ENCODE peak calls at places on chromosomes 12 and 14, in seven cellular contexts. E is HCT116, B is Karpas-422, P is neural progenitor cell, O is DND-41, D is astrocyte, A is PC-3. M is an unnamed sample. For H3K36me3, the result is how much of the 10 kb centered on the place peaks cover.

GRCh38 chr14:82342596-82342995 is 808.9 kb upstream of the SEL1L start:
- DNase-seq in E (no peak), B (no peak), P (no peak), O (no peak), D (no peak), A (no peak), M (no peak)

GRCh38 chr12:99302874-99303273 is 344.7 kb upstream of the GARIN6 start:
- DNase-seq in E (no peak), B (no peak), P (no peak), O (no peak), D (no peak), A (no peak), M (no peak)

GRCh38 chr12:27180862-27181261 is 63.2 kb upstream of the STK38L start:
- DNase-seq in E (no peak), B (no peak), P (no peak), O (no peak), D (peak), A (peak), M (peak)

GRCh38 chr12:104790296-104791125 is 167.6 kb downstream of the SLC41A2 start:
- DNase-seq in E (peak), B (peak), P (peak), O (peak), D (no peak), A (peak), M (peak)

GRCh38 chr12:121227294-121227693 is 17.4 kb downstream of the P2RX4 start:
- DNase-seq in E (no peak), B (peak), P (no peak), O (no peak), D (no peak), A (peak), M (no peak)

GRCh38 chr12:62250671-62251608 is 9.3 kb upstream of the USP15 start:
- DNase-seq in E (no peak), B (no peak), P (no peak), O (no peak), D (peak), A (no peak), M (peak)

GRCh38 chr12:99381992-99382391 is 265.6 kb upstream of the GARIN6 start:
- DNase-seq in E (no peak), B (peak), P (no peak), O (no peak), D (no peak), A (peak), M (peak)

GRCh38 chr14:100076630-100077029 is 11.4 kb downstream of the EVL start:
- DNase-seq in E (no peak), B (no peak), P (no peak), O (peak), D (peak), A (peak), M (peak)

GRCh38 chr14:67263499-67264149 is 22.4 kb downstream of the PALS1 start:
- DNase-seq in E (no peak), B (no peak), P (no peak), O (no peak), D (peak), A (no peak), M (peak)

GRCh38 chr12:123908884-123909807 is 63.5 kb downstream of the CCDC92 start:
- DNase-seq in E (no peak), B (no peak), P (no peak), O (no peak), D (no peak), A (no peak), M (no peak)

GRCh38 chr12:67625004-67625403 is 23.5 kb upstream of the DYRK2 start:
- DNase-seq in E (no peak), B (no peak), P (peak), O (no peak), D (no peak), A (no peak), M (no peak)

GRCh38 chr14:67556671-67557070 is 23.6 kb downstream of the PLEKHH1 start:
- DNase-seq in E (no peak), B (no peak), P (no peak), O (no peak), D (no peak), A (no peak), M (no peak)

GRCh38 chr12:49339464-49339861 is 2.5 kb upstream of the C1QL4 start:
- DNase-seq in E (no peak), B (no peak), P (peak), O (no peak), D (no peak), A (no peak), M (no peak)

GRCh38 chr12:51434305-51434704 is 9.7 kb downstream of the SLC4A8 start:
- DNase-seq in E (no peak), B (peak), P (no peak), O (no peak), D (peak), A (no peak), M (no peak)

GRCh38 chr12:13539051-13539450 is 342.5 kb downstream of the EMP1 start:
- DNase-seq in E (no peak), B (no peak), P (no peak), O (no peak), D (no peak), A (no peak), M (no peak)

GRCh38 chr12:49489720-49490119 is 49.1 kb upstream of the KCNH3 start:
- DNase-seq in E (peak), B (no peak), P (no peak), O (no peak), D (peak), A (peak), M (peak)

GRCh38 chr12:97435153-97435552 is 27.5 kb upstream of the RMST start:
- DNase-seq in E (no peak), B (no peak), P (no peak), O (no peak), D (no peak), A (no peak), M (no peak)

GRCh38 chr12:53211476-53212381 is 4.7 kb upstream of the ITGB7 start:
- DNase-seq in E (no peak), B (peak), P (peak), O (peak), D (no peak), A (no peak), M (no peak)

GRCh38 chr12:64404470-64405446 is 566 bp downstream of the XPOT start:
- DNase-seq in E (no peak), B (peak), P (no peak), O (peak), D (peak), A (peak), M (peak)

GRCh38 chr14:41047763-41048162 is 558.9 kb upstream of the LRFN5 start:
- DNase-seq in E (no peak), B (no peak), P (no peak), O (no peak), D (no peak), A (no peak), M (no peak)

GRCh38 chr14:34682787-34683321 is 31.5 kb downstream of the CFL2 start:
- DNase-seq in E (no peak), B (no peak), P (no peak), O (no peak), D (peak), A (no peak), M (no peak)

GRCh38 chr12:124703852-124704251 is 136.4 kb upstream of the NCOR2 start:
- DNase-seq in E (no peak), B (no peak), P (no peak), O (no peak), D (no peak), A (no peak), M (no peak)

GRCh38 chr12:54352891-54353874 is 11.1 kb downstream of the GPR84 start:
- DNase-seq in E (no peak), B (no peak), P (peak), O (no peak), D (peak), A (no peak), M (peak)

GRCh38 chr12:87828384-87828973 is 200.7 kb downstream of the C12orf50 start:
- DNase-seq in E (no peak), B (no peak), P (no peak), O (no peak), D (no peak), A (no peak), M (no peak)

GRCh38 chr12:102423447-102423846 is 56.9 kb downstream of the IGF1 start:
- DNase-seq in E (no peak), B (no peak), P (no peak), O (no peak), D (peak), A (no peak), M (peak)

GRCh38 chr14:89444044-89444443 is 27.0 kb upstream of the FOXN3 start:
- DNase-seq in E (no peak), B (no peak), P (no peak), O (no peak), D (no peak), A (no peak), M (no peak)

GRCh38 chr12:29844667-29845066 is 60.9 kb upstream of the TMTC1 start:
- DNase-seq in E (no peak), B (no peak), P (no peak), O (no peak), D (no peak), A (no peak), M (peak)

GRCh38 chr12:15532364-15532977 is 210.2 kb downstream of the PTPRO start:
- DNase-seq in E (peak), B (peak), P (peak), O (peak), D (peak), A (peak), M (peak)

GRCh38 chr12:93060666-93061413 is 131.7 kb upstream of the EEA1 start:
- DNase-seq in E (no peak), B (no peak), P (no peak), O (no peak), D (peak), A (no peak), M (peak)

GRCh38 chr14:63710497-63710896 is 17.4 kb downstream of the SGPP1 start:
- DNase-seq in E (no peak), B (peak), P (no peak), O (no peak), D (no peak), A (no peak), M (no peak)

GRCh38 chr12:88638956-88639355 is 58.7 kb upstream of the KITLG start:
- DNase-seq in E (no peak), B (no peak), P (no peak), O (no peak), D (no peak), A (no peak), M (peak)

GRCh38 chr14:46840971-46841729 is 189.6 kb upstream of the RPL10L start:
- DNase-seq in E (no peak), B (no peak), P (no peak), O (no peak), D (peak), A (no peak), M (no peak)

GRCh38 chr14:91484744-91485143 is 25.4 kb downstream of the PPP4R3A start:
- DNase-seq in E (no peak), B (no peak), P (no peak), O (no peak), D (peak), A (no peak), M (no peak)

GRCh38 chr12:4353785-4354208 is 25.7 kb downstream of the FGF23 start:
- DNase-seq in E (no peak), B (peak), P (peak), O (peak), D (no peak), A (peak), M (peak)

GRCh38 chr12:110227138-110227537 is 53.9 kb upstream of the ATP2A2 start:
- DNase-seq in E (no peak), B (no peak), P (no peak), O (no peak), D (no peak), A (no peak), M (no peak)

DNA sequence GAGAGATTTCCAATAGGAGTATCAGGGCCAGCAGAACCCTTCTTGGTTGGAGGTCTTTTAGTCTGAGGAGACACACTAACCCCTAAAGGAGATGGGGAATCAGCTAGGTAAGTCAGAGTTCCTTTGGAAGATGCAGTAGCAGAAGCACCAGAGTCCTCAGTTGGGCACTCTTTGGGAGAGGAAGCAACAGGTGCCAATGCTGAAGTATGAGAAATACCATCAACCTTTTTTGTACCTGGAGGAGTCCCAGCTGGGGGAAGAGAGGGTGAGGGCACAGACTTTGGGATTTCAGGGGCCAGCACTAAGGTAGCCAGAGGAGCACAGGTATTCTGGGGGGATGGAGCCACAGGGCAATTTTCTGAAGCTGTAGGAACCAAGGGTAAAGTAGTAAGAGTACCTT is 6.0 kb downstream of the NACA start:
- DNase-seq in E (no peak), B (no peak), P (no peak), O (peak), D (no peak), A (no peak), M (no peak)
- H3K9ac ChIP-seq in E (no peak), B (peak), P (no peak), O (no peak), D (no peak), A (no peak), M (no peak)

GRCh38 chr14:70358631-70359030 is 852 bp downstream of the COX16 start:
- DNase-seq in E (no peak), B (peak), P (no peak), O (no peak), D (peak), A (peak), M (peak)

GRCh38 chr14:70359076-70359424 is 433 bp downstream of the COX16 start:
- DNase-seq in E (no peak), B (peak), P (no peak), O (no peak), D (no peak), A (peak), M (peak)

GRCh38 chr14:70357985-70358384 is 1.5 kb downstream of the COX16 start:
- DNase-seq in E (no peak), B (peak), P (no peak), O (no peak), D (no peak), A (no peak), M (no peak)

GRCh38 chr14:70354204-70354603 is 5.3 kb downstream of the COX16 start:
- DNase-seq in E (no peak), B (no peak), P (no peak), O (no peak), D (no peak), A (no peak), M (no peak)

GRCh38 chr14:70357557-70357956 is 1.9 kb downstream of the COX16 start:
- DNase-seq in E (no peak), B (no peak), P (no peak), O (no peak), D (no peak), A (no peak), M (no peak)
- H3K4me2 ChIP-seq in E (peak), B (peak), P (peak), O (peak), D (peak), A (peak), M (peak)

DNA sequence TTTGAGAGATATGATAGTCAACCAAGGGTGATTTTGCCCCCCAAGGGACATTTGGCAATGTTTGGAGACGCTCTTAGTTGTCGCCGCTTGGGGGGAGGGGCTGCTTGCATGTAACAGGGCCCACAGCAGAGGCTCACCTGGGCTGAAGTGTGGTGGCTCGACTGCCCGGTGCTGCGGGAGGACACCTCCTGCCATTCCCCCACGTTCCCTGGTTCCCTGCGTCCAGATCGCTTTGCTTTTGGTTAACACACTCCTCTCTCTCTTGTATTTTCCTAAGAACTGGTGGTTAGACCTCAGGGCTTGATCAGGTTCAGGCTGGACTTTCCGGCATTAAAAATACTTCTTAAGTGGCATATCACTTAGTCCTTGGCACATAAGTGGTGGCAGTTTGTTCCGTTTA is 18.9 kb downstream of the PPP2R5C start:
- DNase-seq in E (no peak), B (no peak), P (no peak), O (no peak), D (no peak), A (no peak), M (no peak)
- H3K36me3 ChIP-seq in E (under half), B (under half), P (under half), O (under half), D (under half), A (under half), M (under half)

GRCh38 chr14:101101456-101102056 is 198.0 kb upstream of the RTL1 start:
- DNase-seq in E (no peak), B (no peak), P (no peak), O (no peak), D (peak), A (peak), M (peak)

GRCh38 chr14:101098641-101099040 is 195.1 kb upstream of the RTL1 start:
- DNase-seq in E (no peak), B (no peak), P (no peak), O (no peak), D (peak), A (no peak), M (no peak)

GRCh38 chr14:101102875-101103274 is 199.4 kb upstream of the RTL1 start:
- DNase-seq in E (no peak), B (no peak), P (no peak), O (no peak), D (no peak), A (no peak), M (no peak)

GRCh38 chr14:101097109-101097793 is 193.7 kb upstream of the RTL1 start:
- DNase-seq in E (no peak), B (no peak), P (no peak), O (no peak), D (no peak), A (peak), M (no peak)
- H3K9ac ChIP-seq in E (no peak), B (no peak), P (no peak), O (no peak), D (no peak), A (no peak), M (no peak)

DNA sequence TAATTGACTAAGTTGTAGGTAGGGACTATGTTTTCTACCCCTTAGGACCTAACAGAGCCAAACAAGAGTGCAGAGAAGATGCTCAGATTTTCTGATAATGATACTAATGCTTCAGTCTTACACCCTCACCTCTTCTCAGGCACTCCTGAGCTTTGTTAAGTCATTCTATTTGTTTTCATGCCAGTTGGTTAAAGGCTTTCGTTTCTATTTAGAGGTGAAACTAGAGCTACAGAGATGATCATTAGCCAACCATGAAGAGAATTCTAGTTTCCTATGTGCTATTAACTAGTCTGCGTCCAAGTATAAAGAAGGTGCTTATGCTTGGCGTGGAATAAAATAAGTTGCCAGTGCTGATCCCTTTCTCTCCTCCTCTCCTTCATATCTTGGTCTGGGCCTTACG is 34.6 kb upstream of the PYGL start:
- DNase-seq in E (no peak), B (no peak), P (no peak), O (no peak), D (no peak), A (no peak), M (no peak)
- H3K4me2 ChIP-seq in E (no peak), B (no peak), P (no peak), O (no peak), D (no peak), A (no peak), M (no peak)

GRCh38 chr14:103699261-103699661 is 16.0 kb downstream of the XRCC3 start:
- DNase-seq in E (no peak), B (no peak), P (no peak), O (no peak), D (no peak), A (no peak), M (no peak)

GRCh38 chr14:103700753-103701490 is 14.3 kb downstream of the XRCC3 start:
- DNase-seq in E (no peak), B (no peak), P (no peak), O (no peak), D (no peak), A (no peak), M (no peak)

GRCh38 chr14:103698380-103699260 is 16.6 kb downstream of the XRCC3 start:
- DNase-seq in E (no peak), B (peak), P (no peak), O (no peak), D (no peak), A (peak), M (no peak)

GRCh38 chr14:103702095-103702494 is 13.2 kb downstream of the XRCC3 start:
- DNase-seq in E (no peak), B (no peak), P (no peak), O (no peak), D (no peak), A (no peak), M (no peak)

GRCh38 chr14:103699901-103700752 is 15.1 kb downstream of the XRCC3 start:
- DNase-seq in E (no peak), B (no peak), P (no peak), O (no peak), D (no peak), A (no peak), M (peak)
- H3K36me3 ChIP-seq in E (under half), B (under half), P (under half), O (half or more), D (under half), A (under half), M (under half)

GRCh38 chr12:113203852-113204760 is 17.2 kb upstream of the TPCN1 start:
- DNase-seq in E (no peak), B (no peak), P (no peak), O (no peak), D (no peak), A (no peak), M (no peak)
- H3K9ac ChIP-seq in E (no peak), B (no peak), P (no peak), O (no peak), D (no peak), A (no peak), M (no peak)

DNA sequence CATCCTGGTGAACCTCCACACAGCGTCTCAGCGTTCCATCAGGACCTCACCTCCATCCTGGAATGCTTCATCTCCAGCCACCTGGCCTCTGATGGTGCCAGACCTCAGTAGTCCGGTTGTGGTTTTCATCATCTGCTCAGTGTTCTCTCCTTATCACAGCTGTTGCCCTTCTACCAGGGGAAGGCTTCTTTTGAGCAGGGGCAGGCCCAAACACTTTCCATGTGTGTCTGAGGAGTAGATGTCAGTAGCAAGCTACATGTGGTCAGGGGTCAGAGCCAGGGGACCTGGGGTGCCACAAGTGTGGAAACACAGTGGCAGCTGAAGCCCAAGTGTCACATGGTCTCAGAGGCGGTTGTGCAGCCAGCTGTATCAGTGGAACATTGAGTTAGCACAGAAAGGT is 30.2 kb upstream of the FGD4 start:
- DNase-seq in E (no peak), B (no peak), P (no peak), O (no peak), D (no peak), A (no peak), M (no peak)
- H3K4me2 ChIP-seq in E (no peak), B (no peak), P (no peak), O (no peak), D (no peak), A (no peak), M (no peak)

DNA sequence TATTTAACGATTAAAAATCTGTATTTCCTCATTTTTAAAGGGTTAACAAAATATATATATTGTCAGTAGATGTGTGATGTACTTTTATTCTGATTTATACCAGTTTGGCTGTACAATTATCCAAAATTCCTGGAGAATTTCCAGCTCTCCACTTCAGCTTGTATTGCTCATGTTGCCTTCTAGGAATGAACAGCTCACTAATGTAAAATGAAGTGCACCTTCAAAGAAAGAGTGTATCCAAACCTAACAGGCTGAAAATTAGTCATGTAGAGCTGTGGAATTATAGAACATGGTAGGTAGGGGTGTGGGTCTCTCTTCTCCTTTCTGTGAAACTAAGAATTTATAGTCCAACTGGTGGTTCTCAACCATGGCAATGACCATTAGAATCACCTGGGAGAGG is 362.0 kb downstream of the ETNK1 start:
- DNase-seq in E (no peak), B (no peak), P (no peak), O (no peak), D (peak), A (no peak), M (peak)
- H3K36me3 ChIP-seq in E (under half), B (under half), P (under half), O (under half), D (under half), A (under half), M (under half)

M was measured in GM23248.